ENCODE peak calls at places on chromosomes 3 and 15, in seven cellular contexts. Q is T-cell, V is fibroblast of lung, T is NCI-H524, W is IMR-90, P is lower leg skin, M is heart right ventricle. F is an unnamed sample.

GRCh38 chr15:63395730-63396545 is 14.3 kb upstream of the CA12 start:
- DNase-seq in Q (no peak), V (no peak), T (no peak), W (no peak), P (no peak), M (no peak), F (no peak)

GRCh38 chr15:77525411-77525811 is 104.7 kb downstream of the HMG20A start:
- DNase-seq in Q (no peak), V (no peak), T (peak; percentile 98), W (no peak), P (no peak), M (no peak), F (no peak)

GRCh38 chr15:56468271-56468912 is 3.5 kb upstream of the MNS1 start:
- DNase-seq in Q (no peak), V (peak; percentile 42), T (no peak), W (peak; percentile 9), P (no peak), M (no peak), F (no peak)

GRCh38 chr15:38253448-38253847 is 812 bp downstream of the SPRED1 start:
- DNase-seq in Q (no peak), V (peak; percentile 71), T (no peak), W (peak; percentile 75), P (no peak), M (no peak), F (no peak)

GRCh38 chr3:65713016-65713415 is 325.7 kb downstream of the MAGI1 start:
- DNase-seq in Q (no peak), V (peak; percentile 73), T (no peak), W (peak; percentile 79), P (no peak), M (no peak), F (peak; percentile 55)

GRCh38 chr15:38453971-38454686 is at the start of gene FAM98B:
- DNase-seq in Q (peak; percentile 72), V (peak; percentile 92), T (peak; percentile 77), W (peak; percentile 85), P (peak; percentile 83), M (peak; percentile 88), F (peak; percentile 86)

GRCh38 chr3:196202516-196202970 is 8.7 kb downstream of the ZDHHC19 start:
- DNase-seq in Q (no peak), V (peak; percentile 42), T (no peak), W (peak; percentile 32), P (no peak), M (peak; percentile 40), F (no peak)

GRCh38 chr15:101326462-101327146 is 31.6 kb upstream of the SNRPA1 start:
- DNase-seq in Q (no peak), V (no peak), T (no peak), W (no peak), P (no peak), M (no peak), F (no peak)

GRCh38 chr3:175735866-175736265 is 876.7 kb downstream of the NAALADL2 start:
- DNase-seq in Q (no peak), V (no peak), T (no peak), W (no peak), P (no peak), M (no peak), F (no peak)

GRCh38 chr15:57216288-57216687 is 160.0 kb upstream of the CGNL1 start:
- DNase-seq in Q (no peak), V (peak; percentile 91), T (no peak), W (peak; percentile 94), P (no peak), M (no peak), F (no peak)

GRCh38 chr15:54518145-54518941 is 540.1 kb downstream of the UNC13C start:
- DNase-seq in Q (no peak), V (no peak), T (no peak), W (no peak), P (no peak), M (no peak), F (no peak)

GRCh38 chr15:25891108-25891507 is 28.0 kb upstream of the ATP10A start:
- DNase-seq in Q (no peak), V (peak; percentile 35), T (no peak), W (no peak), P (no peak), M (no peak), F (no peak)

GRCh38 chr3:48157950-48158376 is 30.3 kb downstream of the CDC25A start:
- DNase-seq in Q (no peak), V (peak; percentile 77), T (no peak), W (peak; percentile 70), P (peak; percentile 22), M (peak; percentile 64), F (no peak)

GRCh38 chr3:156718622-156719300 is 44.4 kb downstream of the TIPARP start:
- DNase-seq in Q (no peak), V (no peak), T (no peak), W (peak; percentile 21), P (no peak), M (no peak), F (no peak)

GRCh38 chr15:35867371-35867770 is 321.4 kb upstream of the DPH6 start:
- DNase-seq in Q (no peak), V (no peak), T (no peak), W (no peak), P (no peak), M (no peak), F (no peak)

GRCh38 chr3:143847787-143848631 is at the start of gene SLC9A9:
- DNase-seq in Q (peak; percentile 4), V (peak; percentile 85), T (peak; percentile 48), W (peak; percentile 79), P (peak; percentile 60), M (peak; percentile 10), F (peak; percentile 49)

GRCh38 chr15:75368689-75369239 is 357 bp upstream of the MAN2C1 start:
- DNase-seq in Q (no peak), V (peak; percentile 39), T (no peak), W (peak; percentile 17), P (no peak), M (no peak), F (no peak)

GRCh38 chr15:84582583-84583157 is 18.1 kb upstream of the ZSCAN2 start:
- DNase-seq in Q (no peak), V (no peak), T (no peak), W (no peak), P (no peak), M (no peak), F (no peak)

GRCh38 chr3:184525337-184526157 is 36.0 kb upstream of the EPHB3 start:
- DNase-seq in Q (no peak), V (no peak), T (peak; percentile 52), W (no peak), P (no peak), M (no peak), F (no peak)

GRCh38 chr3:87997298-87997697 is 61.5 kb downstream of the CGGBP1 start:
- DNase-seq in Q (no peak), V (no peak), T (no peak), W (no peak), P (peak; percentile 16), M (no peak), F (no peak)

GRCh38 chr3:36075491-36075890 is 304.8 kb upstream of the STAC start:
- DNase-seq in Q (no peak), V (no peak), T (no peak), W (no peak), P (no peak), M (no peak), F (no peak)

GRCh38 chr3:115861166-115861733 is 237.9 kb downstream of the GAP43 start:
- DNase-seq in Q (no peak), V (no peak), T (no peak), W (no peak), P (no peak), M (no peak), F (no peak)

GRCh38 chr3:188468672-188469071 is 314.7 kb downstream of the LPP start:
- DNase-seq in Q (no peak), V (no peak), T (peak; percentile 50), W (no peak), P (peak; percentile 80), M (peak; percentile 10), F (no peak)

GRCh38 chr3:172221550-172221949 is 182.2 kb downstream of the FNDC3B start:
- DNase-seq in Q (no peak), V (peak; percentile 69), T (no peak), W (peak; percentile 88), P (no peak), M (no peak), F (no peak)

GRCh38 chr3:191721390-191721801 is 260.4 kb downstream of the PYDC2 start:
- DNase-seq in Q (no peak), V (no peak), T (no peak), W (no peak), P (no peak), M (no peak), F (no peak)

GRCh38 chr3:136437006-136437405 is 186.9 kb downstream of the PCCB start:
- DNase-seq in Q (no peak), V (no peak), T (no peak), W (no peak), P (no peak), M (no peak), F (no peak)

GRCh38 chr3:185930393-185931107 is 7.3 kb downstream of the TRA2B start:
- DNase-seq in Q (no peak), V (peak; percentile 44), T (no peak), W (peak; percentile 57), P (no peak), M (no peak), F (no peak)

GRCh38 chr15:100720406-100720967 is 118.1 kb downstream of the ASB7 start:
- DNase-seq in Q (no peak), V (no peak), T (no peak), W (no peak), P (peak; percentile 12), M (no peak), F (no peak)

GRCh38 chr15:70344666-70345065 is 246.9 kb upstream of the TLE3 start:
- DNase-seq in Q (no peak), V (no peak), T (peak; percentile 96), W (no peak), P (peak; percentile 8), M (no peak), F (no peak)

GRCh38 chr3:105093371-105093770 is 273.3 kb upstream of the ALCAM start:
- DNase-seq in Q (no peak), V (no peak), T (peak; percentile 97), W (no peak), P (no peak), M (no peak), F (no peak)